ENCODE peak calls at places on chromosomes 1 and 21, in eight cellular contexts. One of them, this sample, is unnamed.
A peak's percentile ranks its signal among the peaks of the same experiment; 100 is the strongest.

GRCh38 chr1:243409284-243409683 is 153.4 kb downstream of the SDCCAG8 start:
- DNase-seq in H9: no peak
- DNase-seq in AG10803: peak; percentile 1
- DNase-seq in B cell: no peak
- DNase-seq in endothelial cell: no peak
- DNase-seq in progenitor cell of endocrine pancreas: no peak
- DNase-seq in Peyer's patch: no peak
- DNase-seq in IMR-90: no peak
- DNase-seq in this sample: no peak

GRCh38 chr21:30415993-30416392 is 9.7 kb downstream of the KRTAP13-3 start:
- DNase-seq in IMR-90: no peak
- DNase-seq in B cell: no peak
- DNase-seq in H9: no peak
- DNase-seq in progenitor cell of endocrine pancreas: no peak
- DNase-seq in AG10803: no peak
- DNase-seq in Peyer's patch: no peak
- DNase-seq in endothelial cell: no peak
- DNase-seq in this sample: no peak

GRCh38 chr1:31932491-31933316 is 5.5 kb downstream of the PTP4A2 start:
- DNase-seq in AG10803: no peak
- DNase-seq in IMR-90: peak; percentile 41
- DNase-seq in endothelial cell: no peak
- DNase-seq in Peyer's patch: no peak
- DNase-seq in H9: no peak
- DNase-seq in progenitor cell of endocrine pancreas: no peak
- DNase-seq in B cell: no peak
- DNase-seq in this sample: no peak

GRCh38 chr1:220748091-220748934 is at the start of gene MTARC2:
- DNase-seq in Peyer's patch: peak; percentile 86
- DNase-seq in AG10803: peak; percentile 73
- DNase-seq in H9: peak; percentile 91
- DNase-seq in endothelial cell: peak; percentile 44
- DNase-seq in IMR-90: peak; percentile 49
- DNase-seq in B cell: peak; percentile 52
- DNase-seq in progenitor cell of endocrine pancreas: peak; percentile 41
- DNase-seq in this sample: peak; percentile 79

GRCh38 chr1:236323819-236324411 is 42.2 kb upstream of the ERO1B start:
- DNase-seq in AG10803: no peak
- DNase-seq in progenitor cell of endocrine pancreas: no peak
- DNase-seq in IMR-90: no peak
- DNase-seq in B cell: no peak
- DNase-seq in H9: no peak
- DNase-seq in Peyer's patch: no peak
- DNase-seq in endothelial cell: no peak
- DNase-seq in this sample: no peak

GRCh38 chr1:3638676-3639075 is 11.2 kb downstream of the WRAP73 start:
- DNase-seq in endothelial cell: no peak
- DNase-seq in IMR-90: no peak
- DNase-seq in AG10803: no peak
- DNase-seq in progenitor cell of endocrine pancreas: no peak
- DNase-seq in Peyer's patch: peak; percentile 9
- DNase-seq in H9: no peak
- DNase-seq in B cell: no peak
- DNase-seq in this sample: no peak

GRCh38 chr1:84286071-84286470 is 15.4 kb upstream of the SAMD13 start:
- DNase-seq in endothelial cell: no peak
- DNase-seq in B cell: no peak
- DNase-seq in H9: no peak
- DNase-seq in IMR-90: peak; percentile 94
- DNase-seq in progenitor cell of endocrine pancreas: no peak
- DNase-seq in Peyer's patch: no peak
- DNase-seq in AG10803: no peak
- DNase-seq in this sample: no peak

GRCh38 chr1:31152181-31152768 is 86.8 kb upstream of the PUM1 start:
- DNase-seq in progenitor cell of endocrine pancreas: no peak
- DNase-seq in H9: no peak
- DNase-seq in endothelial cell: no peak
- DNase-seq in IMR-90: peak; percentile 87
- DNase-seq in Peyer's patch: no peak
- DNase-seq in AG10803: peak; percentile 71
- DNase-seq in B cell: no peak
- DNase-seq in this sample: no peak

GRCh38 chr1:100989306-100990077 is 36.1 kb downstream of the DPH5 start:
- DNase-seq in AG10803: peak; percentile 84
- DNase-seq in progenitor cell of endocrine pancreas: no peak
- DNase-seq in B cell: no peak
- DNase-seq in H9: no peak
- DNase-seq in Peyer's patch: no peak
- DNase-seq in IMR-90: peak; percentile 94
- DNase-seq in endothelial cell: no peak
- DNase-seq in this sample: no peak

GRCh38 chr1:28790384-28791035 is 21.5 kb upstream of the OPRD1 start:
- DNase-seq in Peyer's patch: no peak
- DNase-seq in AG10803: no peak
- DNase-seq in progenitor cell of endocrine pancreas: no peak
- DNase-seq in IMR-90: peak; percentile 3
- DNase-seq in endothelial cell: no peak
- DNase-seq in H9: no peak
- DNase-seq in B cell: no peak
- DNase-seq in this sample: no peak

GRCh38 chr1:33330906-33331305 is 10.0 kb upstream of the A3GALT2 start:
- DNase-seq in progenitor cell of endocrine pancreas: no peak
- DNase-seq in Peyer's patch: no peak
- DNase-seq in H9: no peak
- DNase-seq in IMR-90: no peak
- DNase-seq in endothelial cell: no peak
- DNase-seq in AG10803: no peak
- DNase-seq in B cell: no peak
- DNase-seq in this sample: no peak

GRCh38 chr1:183238071-183238470 is 52.0 kb downstream of the LAMC2 start:
- DNase-seq in B cell: no peak
- DNase-seq in endothelial cell: no peak
- DNase-seq in progenitor cell of endocrine pancreas: no peak
- DNase-seq in AG10803: peak; percentile 58
- DNase-seq in IMR-90: peak; percentile 69
- DNase-seq in Peyer's patch: no peak
- DNase-seq in H9: no peak
- DNase-seq in this sample: no peak

GRCh38 chr1:245516178-245516829 is 361.5 kb downstream of the KIF26B start:
- DNase-seq in progenitor cell of endocrine pancreas: no peak
- DNase-seq in H9: no peak
- DNase-seq in IMR-90: peak; percentile 67
- DNase-seq in AG10803: peak; percentile 26
- DNase-seq in Peyer's patch: no peak
- DNase-seq in B cell: no peak
- DNase-seq in endothelial cell: no peak
- DNase-seq in this sample: no peak
- TF ChIP-seq CTCF in progenitor cell of endocrine pancreas: no peak
- TF ChIP-seq CTCF in H9: peak; percentile 39
- TF ChIP-seq CTCF in IMR-90: peak; percentile 50
- TF ChIP-seq CTCF in AG10803: peak; percentile 43
- TF ChIP-seq CTCF in Peyer's patch: no peak
- TF ChIP-seq CTCF in B cell: no peak
- TF ChIP-seq CTCF in endothelial cell: no peak
- TF ChIP-seq CTCF in this sample: peak; percentile 29

GRCh38 chr21:43940329-43940653 is 71.8 kb upstream of the TRAPPC10 start:
- DNase-seq in Peyer's patch: no peak
- DNase-seq in endothelial cell: no peak
- DNase-seq in B cell: no peak
- DNase-seq in IMR-90: no peak
- DNase-seq in progenitor cell of endocrine pancreas: no peak
- DNase-seq in AG10803: no peak
- DNase-seq in H9: no peak
- DNase-seq in this sample: no peak

GRCh38 chr21:43937898-43938309 is 72.9 kb downstream of the AGPAT3 start:
- DNase-seq in progenitor cell of endocrine pancreas: no peak
- DNase-seq in IMR-90: no peak
- DNase-seq in endothelial cell: no peak
- DNase-seq in Peyer's patch: no peak
- DNase-seq in B cell: peak; percentile 65
- DNase-seq in H9: no peak
- DNase-seq in AG10803: no peak
- DNase-seq in this sample: no peak

GRCh38 chr21:43940672-43941071 is 71.4 kb upstream of the TRAPPC10 start:
- DNase-seq in AG10803: no peak
- DNase-seq in Peyer's patch: peak; percentile 78
- DNase-seq in B cell: no peak
- DNase-seq in endothelial cell: no peak
- DNase-seq in IMR-90: no peak
- DNase-seq in H9: peak; percentile 16
- DNase-seq in progenitor cell of endocrine pancreas: no peak
- DNase-seq in this sample: no peak

GRCh38 chr21:43938751-43939442 is 73.2 kb upstream of the TRAPPC10 start:
- DNase-seq in AG10803: peak; percentile 64
- DNase-seq in B cell: peak; percentile 89
- DNase-seq in Peyer's patch: peak; percentile 90
- DNase-seq in H9: peak; percentile 87
- DNase-seq in progenitor cell of endocrine pancreas: peak; percentile 76
- DNase-seq in endothelial cell: peak; percentile 91
- DNase-seq in IMR-90: peak; percentile 59
- DNase-seq in this sample: peak; percentile 81

DNA sequence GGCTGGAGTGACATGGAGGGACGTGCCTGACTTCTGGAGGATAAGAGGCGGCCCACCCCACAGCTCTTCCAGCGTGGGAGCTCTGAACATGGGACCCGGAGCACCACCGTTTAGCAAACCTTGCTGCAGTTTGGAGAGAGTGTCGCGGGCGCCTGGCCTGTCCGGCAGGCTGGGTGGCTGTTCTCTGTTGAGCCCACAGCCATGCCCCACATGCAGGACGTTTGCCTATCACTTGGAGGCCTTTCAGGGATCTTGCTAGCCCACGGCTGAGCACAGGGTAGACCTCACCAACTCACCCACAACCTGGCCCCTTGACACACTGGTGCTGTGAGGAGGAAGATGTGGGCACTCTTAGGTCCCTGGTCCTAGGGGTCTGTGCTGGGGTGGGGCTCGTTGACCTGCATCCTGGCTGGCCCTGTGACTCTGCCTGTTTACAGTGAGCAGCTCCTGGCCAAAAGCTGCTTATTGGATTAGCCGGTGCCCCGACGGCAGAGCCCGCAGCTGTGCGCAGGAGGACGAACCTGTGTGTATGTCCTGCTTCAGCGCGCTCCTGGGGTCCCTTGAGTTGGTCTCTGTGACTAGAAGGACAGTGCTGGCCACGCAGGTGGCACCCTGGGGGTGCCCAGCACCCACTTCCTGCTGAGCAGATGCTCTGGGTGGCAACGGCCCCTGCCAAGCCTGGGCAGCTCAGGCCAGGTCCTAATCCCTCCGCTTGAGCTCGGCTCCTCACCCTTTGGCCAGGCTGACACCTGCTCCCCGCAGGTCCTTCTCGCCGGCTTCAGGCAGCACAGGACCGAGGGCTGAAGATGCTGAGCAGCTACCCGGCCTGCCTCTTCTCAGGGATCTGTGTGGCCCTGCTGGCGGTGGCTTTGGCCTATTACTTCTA is 72.4 kb upstream of the TRAPPC10 start:
- DNase-seq in B cell: no peak
- DNase-seq in endothelial cell: no peak
- DNase-seq in H9: peak; percentile 22
- DNase-seq in AG10803: no peak
- DNase-seq in Peyer's patch: peak; percentile 46
- DNase-seq in progenitor cell of endocrine pancreas: no peak
- DNase-seq in IMR-90: no peak
- DNase-seq in this sample: peak; percentile 65
- TF ChIP-seq CTCF in B cell: peak; percentile 48
- TF ChIP-seq CTCF in endothelial cell: no peak
- TF ChIP-seq CTCF in H9: no peak
- TF ChIP-seq CTCF in AG10803: no peak
- TF ChIP-seq CTCF in Peyer's patch: no peak
- TF ChIP-seq CTCF in progenitor cell of endocrine pancreas: no peak
- TF ChIP-seq CTCF in IMR-90: no peak
- TF ChIP-seq CTCF in this sample: no peak

DNA sequence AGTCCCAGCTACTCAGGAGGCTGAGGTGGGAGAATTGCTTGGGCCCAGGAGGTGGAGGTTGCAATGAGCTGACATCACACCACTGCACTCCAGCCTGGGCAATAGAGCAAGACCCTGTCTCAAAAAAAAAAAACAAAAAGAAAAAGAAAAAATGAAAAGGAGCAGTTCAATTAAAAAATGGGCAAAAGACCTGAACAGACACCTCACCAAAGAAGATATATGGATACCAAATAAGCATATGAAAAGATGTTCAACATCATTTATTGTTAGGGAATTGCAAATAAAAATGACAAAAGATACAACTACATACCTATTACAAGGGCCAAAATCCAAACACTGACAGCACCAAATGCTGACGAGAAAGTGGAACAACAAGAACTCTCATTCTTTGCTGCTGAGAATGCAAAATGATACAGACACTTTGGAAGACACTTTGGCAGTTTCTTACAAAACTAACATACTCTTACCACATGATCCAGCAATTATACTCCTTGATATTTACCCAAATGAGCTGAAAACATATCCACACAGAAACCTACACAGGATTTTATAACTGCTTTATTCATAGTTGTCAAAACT is 28.7 kb upstream of the ATP5PO start:
- DNase-seq in progenitor cell of endocrine pancreas: no peak
- DNase-seq in Peyer's patch: no peak
- DNase-seq in B cell: no peak
- DNase-seq in endothelial cell: no peak
- DNase-seq in H9: no peak
- DNase-seq in AG10803: no peak
- DNase-seq in IMR-90: no peak
- DNase-seq in this sample: no peak
- TF ChIP-seq CTCF in progenitor cell of endocrine pancreas: no peak
- TF ChIP-seq CTCF in Peyer's patch: no peak
- TF ChIP-seq CTCF in B cell: no peak
- TF ChIP-seq CTCF in endothelial cell: no peak
- TF ChIP-seq CTCF in H9: no peak
- TF ChIP-seq CTCF in AG10803: no peak
- TF ChIP-seq CTCF in IMR-90: no peak
- TF ChIP-seq CTCF in this sample: no peak

GRCh38 chr1:9196129-9197040 is 38.2 kb upstream of the H6PD start:
- DNase-seq in endothelial cell: peak; percentile 64
- DNase-seq in Peyer's patch: peak; percentile 61
- DNase-seq in H9: peak; percentile 67
- DNase-seq in progenitor cell of endocrine pancreas: peak; percentile 49
- DNase-seq in AG10803: peak; percentile 92
- DNase-seq in B cell: peak; percentile 77
- DNase-seq in IMR-90: peak; percentile 94
- DNase-seq in this sample: no peak

GRCh38 chr1:9192578-9192977 is 42.0 kb upstream of the H6PD start:
- DNase-seq in H9: no peak
- DNase-seq in progenitor cell of endocrine pancreas: no peak
- DNase-seq in IMR-90: no peak
- DNase-seq in Peyer's patch: no peak
- DNase-seq in B cell: no peak
- DNase-seq in endothelial cell: no peak
- DNase-seq in AG10803: no peak
- DNase-seq in this sample: no peak

GRCh38 chr1:9195651-9196050 is 38.9 kb upstream of the H6PD start:
- DNase-seq in progenitor cell of endocrine pancreas: no peak
- DNase-seq in B cell: no peak
- DNase-seq in Peyer's patch: no peak
- DNase-seq in H9: no peak
- DNase-seq in IMR-90: no peak
- DNase-seq in AG10803: no peak
- DNase-seq in endothelial cell: no peak
- DNase-seq in this sample: no peak

GRCh38 chr1:9193226-9193625 is 41.3 kb upstream of the H6PD start:
- DNase-seq in IMR-90: peak; percentile 58
- DNase-seq in progenitor cell of endocrine pancreas: no peak
- DNase-seq in Peyer's patch: no peak
- DNase-seq in AG10803: peak; percentile 63
- DNase-seq in endothelial cell: no peak
- DNase-seq in B cell: no peak
- DNase-seq in H9: no peak
- DNase-seq in this sample: no peak

GRCh38 chr1:9194024-9194423 is 40.5 kb upstream of the H6PD start:
- DNase-seq in H9: no peak
- DNase-seq in IMR-90: no peak
- DNase-seq in endothelial cell: no peak
- DNase-seq in progenitor cell of endocrine pancreas: no peak
- DNase-seq in Peyer's patch: no peak
- DNase-seq in AG10803: no peak
- DNase-seq in B cell: no peak
- DNase-seq in this sample: no peak
- TF ChIP-seq CTCF in H9: no peak
- TF ChIP-seq CTCF in IMR-90: no peak
- TF ChIP-seq CTCF in endothelial cell: no peak
- TF ChIP-seq CTCF in progenitor cell of endocrine pancreas: no peak
- TF ChIP-seq CTCF in Peyer's patch: no peak
- TF ChIP-seq CTCF in AG10803: no peak
- TF ChIP-seq CTCF in B cell: no peak
- TF ChIP-seq CTCF in this sample: no peak